ENCODE peak calls at places on chromosomes 12 and 14, in six cellular contexts. E is fibroblast of the conjunctiva; X is renal cortical epithelial cell; C is activated CD4-positive, alpha-beta T cell treated with anti-CD3 and anti-CD28 coated beads, Interleukin-2, amount 50 U/mL, for 1 hour; W is left lung; T is stomach. G is an unnamed sample.

GRCh38 chr14:80215756-80216581 is 4.7 kb upstream of the DIO2 start:
- DNase-seq in E (no peak), X (no peak), C (no peak), W (no peak), T (peak), G (no peak)

GRCh38 chr12:16118586-16118985 is 158.9 kb downstream of the SLC15A5 start:
- DNase-seq in E (no peak), X (peak), C (no peak), W (no peak), T (no peak), G (no peak)

GRCh38 chr14:23360496-23360895 is 4.5 kb downstream of the EFS start:
- DNase-seq in E (no peak), X (no peak), C (no peak), W (no peak), T (no peak), G (no peak)

GRCh38 chr12:18283776-18284175 is 22.5 kb downstream of the PIK3C2G start:
- DNase-seq in E (no peak), X (no peak), C (no peak), W (no peak), T (no peak), G (no peak)

GRCh38 chr14:21520718-21521117 is 5.4 kb downstream of the SALL2 start:
- DNase-seq in E (no peak), X (no peak), C (no peak), W (no peak), T (no peak), G (no peak)

GRCh38 chr14:78157855-78158436 is 12.2 kb upstream of the NRXN3 start:
- DNase-seq in E (no peak), X (peak), C (no peak), W (no peak), T (peak), G (no peak)

GRCh38 chr12:122853582-122854245 is 18.5 kb downstream of the HIP1R start:
- DNase-seq in E (no peak), X (no peak), C (no peak), W (no peak), T (no peak), G (no peak)

GRCh38 chr14:21807975-21808374 is 134.4 kb upstream of the OR4E1 start:
- DNase-seq in E (no peak), X (no peak), C (no peak), W (no peak), T (no peak), G (no peak)

GRCh38 chr12:127539499-127539898 is 727.5 kb upstream of the TMEM132C start:
- DNase-seq in E (no peak), X (no peak), C (no peak), W (no peak), T (no peak), G (no peak)

GRCh38 chr14:73452341-73453191 is 5.8 kb downstream of the NUMB start:
- DNase-seq in E (peak), X (no peak), C (no peak), W (no peak), T (no peak), G (no peak)

GRCh38 chr14:58238252-58239247 is 6.1 kb upstream of the PSMA3 start:
- DNase-seq in E (no peak), X (peak), C (no peak), W (no peak), T (no peak), G (no peak)

GRCh38 chr14:23301969-23302289 is 730 bp downstream of the PPP1R3E start:
- DNase-seq in E (no peak), X (no peak), C (peak), W (no peak), T (no peak), G (no peak)

GRCh38 chr12:56029166-56029519 is 8.3 kb downstream of the IKZF4 start:
- DNase-seq in E (no peak), X (no peak), C (no peak), W (peak), T (no peak), G (no peak)